ENCODE peak calls at places on chromosomes 11 and 22, in six cellular contexts. X is endothelial cell of umbilical vein, N is fibroblast of lung, V is GM12865, A is sigmoid colon, R is fibroblast of pulmonary artery. K is an unnamed sample.
A peak's percentile ranks its signal among the peaks of the same experiment; 100 is the strongest.

GRCh38 chr11:8338138-8338537 is 74.5 kb upstream of the LMO1 start:
- DNase-seq in N (peak; percentile 19), X (peak; percentile 29), V (peak; percentile 47), A (no peak), R (peak; percentile 34), K (peak; percentile 54)

GRCh38 chr11:27703453-27703852 is 3.2 kb upstream of the BDNF start:
- DNase-seq in V (no peak), X (peak; percentile 17), R (peak; percentile 50), A (no peak), N (peak; percentile 66), K (peak; percentile 82)

GRCh38 chr11:94500181-94500580 is 6.4 kb downstream of the ANKRD49 start:
- DNase-seq in N (no peak), X (no peak), V (no peak), A (no peak), R (no peak), K (no peak)

GRCh38 chr11:130192845-130193267 is 33.3 kb downstream of the ST14 start:
- DNase-seq in A (no peak), X (no peak), V (no peak), N (no peak), R (no peak), K (no peak)

GRCh38 chr11:128488471-128488870 is 98.9 kb downstream of the ETS1 start:
- DNase-seq in X (no peak), R (peak; percentile 94), N (peak; percentile 96), V (no peak), A (no peak), K (peak; percentile 92)

GRCh38 chr11:57424802-57425564 is 1.9 kb downstream of the SLC43A3 start:
- DNase-seq in R (peak; percentile 97), V (peak; percentile 97), A (peak; percentile 91), N (peak; percentile 86), X (peak; percentile 97), K (peak; percentile 97)

GRCh38 chr22:31343235-31344191 is 2.6 kb downstream of the PATZ1 start:
- DNase-seq in R (peak; percentile 34), N (peak; percentile 22), A (no peak), X (peak; percentile 46), V (peak; percentile 44), K (peak; percentile 30)

GRCh38 chr11:76263657-76264056 is 57.4 kb upstream of the WNT11 start:
- DNase-seq in V (no peak), N (no peak), X (no peak), R (no peak), A (no peak), K (no peak)

GRCh38 chr11:133907841-133908241 is 48.9 kb downstream of the IGSF9B start:
- DNase-seq in V (no peak), X (no peak), R (no peak), N (no peak), A (no peak), K (no peak)

GRCh38 chr22:44024288-44024908 is at the start of gene PARVB:
- DNase-seq in N (no peak), V (peak; percentile 54), R (no peak), X (no peak), A (no peak), K (no peak)

GRCh38 chr11:103545551-103545950 is 436.3 kb downstream of the DYNC2H1 start:
- DNase-seq in R (no peak), A (no peak), X (no peak), N (no peak), V (no peak), K (no peak)

GRCh38 chr11:56917708-56918450 is 70.8 kb upstream of the OR5AK2 start:
- DNase-seq in X (no peak), V (no peak), R (peak; percentile 9), N (no peak), A (no peak), K (no peak)

GRCh38 chr11:23233075-23233474 is 372.8 kb upstream of the CCDC179 start:
- DNase-seq in A (no peak), X (peak; percentile 84), N (peak; percentile 95), V (no peak), R (peak; percentile 79), K (peak; percentile 74)

GRCh38 chr11:10931761-10932700 is 74.2 kb upstream of the ZBED5 start:
- DNase-seq in A (no peak), R (peak; percentile 24), N (no peak), X (no peak), V (no peak), K (no peak)

GRCh38 chr22:25987948-25988347 is 181.3 kb upstream of the SEZ6L start:
- DNase-seq in X (no peak), V (peak; percentile 61), R (no peak), N (no peak), A (no peak), K (no peak)

GRCh38 chr11:12232819-12233601 is 122.6 kb downstream of the MICAL2 start:
- DNase-seq in N (peak; percentile 71), V (no peak), R (peak; percentile 94), A (no peak), X (peak; percentile 79), K (peak; percentile 80)

GRCh38 chr11:2789791-2790580 is 90.2 kb upstream of the KCNQ1OT1 start:
- DNase-seq in R (no peak), A (peak; percentile 55), V (no peak), N (no peak), X (no peak), K (no peak)

GRCh38 chr11:59172345-59173079 is 580 bp downstream of the DTX4 start:
- DNase-seq in A (no peak), N (no peak), R (no peak), V (peak; percentile 82), X (no peak), K (no peak)

GRCh38 chr22:40156001-40156516 is 21.7 kb upstream of the TNRC6B start:
- DNase-seq in A (no peak), V (peak; percentile 21), R (peak; percentile 57), X (peak; percentile 33), N (peak; percentile 78), K (peak; percentile 82)

GRCh38 chr22:26796785-26797184 is 139.4 kb downstream of the MIAT start:
- DNase-seq in X (no peak), V (no peak), R (no peak), A (no peak), N (no peak), K (no peak)

GRCh38 chr11:110490886-110491285 is 61.1 kb downstream of the FDX1 start:
- DNase-seq in A (no peak), N (peak; percentile 86), V (no peak), R (peak; percentile 79), X (no peak), K (peak; percentile 74)

GRCh38 chr11:67002921-67003411 is 20.0 kb upstream of the SYT12 start:
- DNase-seq in V (no peak), A (no peak), X (no peak), R (no peak), N (no peak), K (no peak)
- TF ChIP-seq CTCF in V (no peak), A (no peak), X (no peak), R (no peak), N (no peak), K (no peak)

DNA sequence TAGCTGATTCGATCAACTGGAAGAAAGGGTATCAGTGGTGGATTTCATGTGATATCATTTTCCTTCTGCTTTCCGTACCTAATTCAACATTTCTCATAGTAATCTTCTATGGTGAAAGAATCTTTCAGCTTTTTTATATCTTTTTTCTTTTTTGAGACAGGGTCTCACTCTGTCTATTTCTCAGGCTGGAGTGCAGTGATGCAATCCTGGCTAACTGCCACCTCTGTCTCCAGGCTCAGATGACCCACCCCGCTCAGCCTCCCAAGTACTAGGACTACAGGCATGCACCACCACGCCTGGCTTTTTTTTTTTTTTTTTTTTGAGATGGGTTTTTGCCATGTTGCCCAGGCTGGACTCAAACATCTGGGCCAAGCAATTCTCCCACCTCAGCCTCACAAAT is 18.6 kb upstream of the CHORDC1 start:
- DNase-seq in V (no peak), X (no peak), A (no peak), R (no peak), N (no peak), K (no peak)
- H3K4me3 ChIP-seq in V (no peak overlapping the region), X (no peak overlapping the region), A (no peak overlapping the region), R (no peak overlapping the region), N (no peak overlapping the region), K (no peak overlapping the region)

DNA sequence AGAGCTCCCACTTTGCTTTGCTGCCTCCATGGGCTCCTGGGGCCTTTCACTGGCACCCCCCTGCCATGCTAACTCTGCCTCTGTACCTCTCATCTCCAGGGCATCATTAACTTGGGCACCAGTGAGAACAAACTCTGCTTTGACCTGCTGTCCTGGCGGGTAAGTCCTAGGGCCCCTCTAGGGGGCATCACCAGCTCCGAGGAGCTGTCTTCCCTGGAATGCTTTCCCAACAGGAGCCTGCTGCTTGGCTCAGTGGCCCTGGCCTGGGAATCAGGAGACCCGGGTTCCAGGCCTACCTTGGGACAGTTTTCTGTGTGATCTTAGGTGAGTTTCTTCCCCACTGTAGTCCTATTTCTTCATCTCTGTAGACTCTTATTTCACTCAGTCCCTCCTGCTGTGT is 5.1 kb downstream of the ACCS start:
- DNase-seq in A (no peak), V (no peak), X (no peak), R (no peak), N (no peak), K (no peak)
- TF ChIP-seq CTCF in A (no peak), V (no peak), X (no peak), R (no peak), N (no peak), K (no peak)

DNA sequence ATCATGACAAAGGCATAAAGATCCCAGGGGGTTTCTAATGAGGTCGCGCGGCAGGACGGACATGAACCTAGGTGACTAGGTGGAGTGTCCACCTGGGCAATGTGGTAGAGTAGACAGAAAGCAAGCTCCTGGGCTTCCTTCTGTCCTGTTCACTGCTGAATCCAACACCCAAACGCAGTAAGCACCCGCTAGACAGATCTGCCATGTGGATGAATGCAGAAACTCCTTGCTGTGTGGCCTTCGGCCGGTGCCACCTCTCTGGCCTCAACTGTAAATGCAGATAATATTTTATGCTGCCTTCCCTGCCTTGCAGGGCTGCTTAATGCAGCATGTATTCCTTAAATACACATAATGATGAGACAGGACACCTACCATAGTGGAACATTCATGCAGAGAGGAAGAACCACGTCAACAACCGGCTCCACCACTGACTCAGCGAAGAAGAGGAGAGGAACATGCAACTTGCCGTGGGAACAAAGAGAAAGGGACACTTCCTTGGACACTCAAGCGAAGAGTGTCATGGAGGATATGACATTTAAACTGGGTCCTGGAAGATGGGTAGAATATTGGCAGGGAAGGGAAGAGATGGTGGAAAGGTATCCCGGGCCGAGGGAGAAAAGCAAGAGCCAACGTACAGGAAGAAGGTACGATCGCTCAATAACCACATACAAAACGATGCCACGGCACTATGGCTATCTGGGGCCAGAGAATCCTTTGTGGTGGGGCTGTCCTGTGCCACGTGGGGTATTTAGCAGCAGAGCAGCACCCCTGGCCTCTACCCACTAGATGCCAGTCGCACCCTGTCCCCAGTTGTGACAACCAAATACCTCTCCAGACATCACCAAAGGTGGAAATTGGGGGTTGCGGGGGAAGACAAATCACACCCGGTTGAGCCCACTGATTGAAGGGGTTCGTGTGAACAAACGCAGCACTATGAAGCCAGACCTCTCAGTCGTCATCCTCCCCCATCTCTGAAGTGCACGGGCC is 30.8 kb downstream of the MYH9 start:
- DNase-seq in V (no peak), A (no peak), R (no peak), N (no peak), X (no peak), K (peak; percentile 63)
- H3K4me3 ChIP-seq in V (no peak overlapping the region), A (peak overlapping the region; percentile 14), R (no peak overlapping the region), N (no peak overlapping the region), X (no peak overlapping the region), K (no peak overlapping the region)

K was measured in choroid plexus epithelial cell.